ENCODE peak calls at places on chromosomes 6 and 20, in eight cellular contexts. J, Y, V, N, M, W, A and C are unnamed samples.

GRCh38 chr6:27591660-27592059 is 118.8 kb upstream of the ZNF184 start:
- DNase-seq in V (peak), J (peak), A (peak), N (peak), Y (no peak), W (no peak), M (peak), C (peak)

GRCh38 chr6:166453651-166454050 is 70.9 kb upstream of the MPC1 start:
- DNase-seq in N (no peak), Y (no peak), W (no peak), A (no peak), J (no peak), M (no peak), V (no peak), C (no peak)

GRCh38 chr6:89970609-89971337 is 76.5 kb downstream of the GJA10 start:
- DNase-seq in V (peak), M (peak), W (peak), J (peak), Y (peak), A (peak), N (peak), C (peak)

GRCh38 chr6:6851059-6851658 is 256.6 kb upstream of the RREB1 start:
- DNase-seq in Y (peak), J (peak), A (peak), W (peak), M (peak), V (no peak), N (peak), C (peak)

GRCh38 chr20:10634190-10634589 is 39.6 kb downstream of the JAG1 start:
- DNase-seq in Y (no peak), M (no peak), V (no peak), W (no peak), N (no peak), A (no peak), J (no peak), C (no peak)

GRCh38 chr6:16331328-16332174 is 93.2 kb downstream of the GMPR start:
- DNase-seq in W (peak), V (peak), N (peak), A (peak), J (peak), M (peak), Y (peak), C (peak)

GRCh38 chr20:62799036-62799435 is 2.8 kb downstream of the MRGBP start:
- DNase-seq in W (no peak), M (no peak), Y (no peak), J (no peak), N (no peak), V (no peak), A (no peak), C (no peak)

GRCh38 chr6:135167617-135168016 is 13.5 kb upstream of the MYB start:
- DNase-seq in W (no peak), J (no peak), Y (no peak), M (no peak), A (no peak), N (no peak), V (peak), C (no peak)

GRCh38 chr6:161272600-161273355 is 1.1 kb downstream of the AGPAT4 start:
- DNase-seq in J (peak), M (peak), N (peak), W (no peak), A (peak), V (peak), Y (no peak), C (peak)

GRCh38 chr20:19176483-19176882 is 36.0 kb upstream of the SLC24A3 start:
- DNase-seq in V (no peak), N (no peak), Y (no peak), M (no peak), A (no peak), W (no peak), J (no peak), C (no peak)

GRCh38 chr6:134724653-134725340 is 225.1 kb downstream of the ALDH8A1 start:
- DNase-seq in V (no peak), M (peak), W (no peak), Y (no peak), A (peak), J (peak), N (peak), C (no peak)

GRCh38 chr6:112348891-112349736 is 2.0 kb downstream of the RFPL4B start:
- DNase-seq in V (no peak), W (no peak), J (no peak), M (no peak), A (no peak), Y (no peak), N (no peak), C (no peak)

GRCh38 chr6:37919417-37920157 is 100.1 kb downstream of the ZFAND3 start:
- DNase-seq in Y (no peak), V (no peak), J (peak), M (peak), N (peak), A (peak), W (no peak), C (peak)

GRCh38 chr20:7416382-7416781 is 523.9 kb downstream of the HAO1 start:
- DNase-seq in W (no peak), Y (no peak), A (no peak), M (no peak), N (no peak), V (no peak), J (no peak), C (no peak)

GRCh38 chr20:52805892-52806291 is 166.3 kb upstream of the TSHZ2 start:
- DNase-seq in M (no peak), W (no peak), A (no peak), Y (no peak), V (no peak), N (no peak), J (no peak), C (no peak)

GRCh38 chr20:19757487-19757972 is 528 bp upstream of the RIN2 start:
- DNase-seq in A (peak), N (peak), M (peak), W (peak), Y (peak), V (peak), J (peak), C (peak)

GRCh38 chr20:43968341-43968740 is 53.7 kb downstream of the TOX2 start:
- DNase-seq in V (peak), N (no peak), Y (no peak), M (no peak), J (no peak), W (no peak), A (no peak), C (no peak)

DNA sequence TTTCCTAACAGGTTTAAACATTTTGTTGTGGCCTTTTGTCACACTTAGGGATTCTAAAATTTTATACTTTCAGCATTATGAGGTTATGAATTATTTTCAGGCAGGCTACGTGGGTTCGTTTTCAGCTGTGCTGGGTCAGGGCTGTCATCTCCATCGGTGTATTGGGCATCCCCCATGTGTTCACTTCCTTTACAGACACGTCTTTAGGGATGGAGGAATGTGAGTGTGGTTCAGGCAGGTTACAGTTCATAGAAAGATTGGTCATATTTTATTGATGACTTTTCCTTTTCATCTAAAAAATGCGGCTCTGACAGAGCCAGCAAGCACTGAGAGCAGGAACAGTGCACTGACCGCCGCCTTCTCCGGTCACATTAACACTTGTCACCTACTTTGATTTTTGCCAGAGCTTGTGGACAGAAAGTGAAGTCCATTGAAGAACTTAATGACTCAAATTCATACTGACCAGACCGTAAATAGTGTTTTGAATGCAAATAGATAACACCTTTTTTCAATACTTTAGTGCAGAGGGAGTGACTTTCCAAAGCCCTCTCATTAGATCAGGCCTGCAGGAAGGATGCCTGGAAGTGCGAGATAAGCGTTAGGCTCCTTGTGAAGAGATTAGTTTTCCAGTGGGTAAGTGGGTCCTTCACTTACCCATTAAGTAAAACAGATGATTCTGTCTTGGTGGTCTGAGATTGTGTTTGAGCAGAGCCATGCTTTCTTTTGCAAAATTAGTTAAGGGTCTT is 113.1 kb downstream of the TIAM2 start:
- DNase-seq in N (peak), A (no peak), V (no peak), J (peak), Y (no peak), W (no peak), M (no peak), C (no peak)
- H3K4me3 ChIP-seq in N (no peak), A (no peak), V (no peak), J (no peak), Y (no peak), W (no peak), M (no peak), C (no peak)

GRCh38 chr6:35498407-35499045 is 1.6 kb upstream of the TEAD3 start:
- DNase-seq in N (no peak), J (no peak), W (no peak), Y (no peak), A (no peak), V (no peak), M (no peak), C (no peak)
- H3K4me3 ChIP-seq in N (peak), J (peak), W (no peak), Y (no peak), A (peak), V (no peak), M (peak), C (peak)

GRCh38 chr6:109484161-109484560 is 1.1 kb upstream of the ZBTB24 start:
- DNase-seq in A (peak), V (no peak), J (no peak), M (no peak), W (no peak), N (no peak), Y (no peak), C (peak)
- H3K4me3 ChIP-seq in A (no peak), V (no peak), J (no peak), M (no peak), W (no peak), N (no peak), Y (no peak), C (no peak)

GRCh38 chr6:18413320-18413830 is 26.2 kb downstream of the RNF144B start:
- DNase-seq in M (no peak), N (no peak), A (no peak), J (no peak), Y (no peak), W (no peak), V (no peak), C (no peak)
- H3K4me3 ChIP-seq in M (no peak), N (no peak), A (no peak), J (no peak), Y (no peak), W (no peak), V (no peak), C (no peak)

GRCh38 chr6:11994875-11995461 is 17.1 kb upstream of the HIVEP1 start:
- DNase-seq in N (no peak), J (no peak), W (no peak), V (no peak), Y (no peak), M (no peak), A (peak), C (peak)
- H3K4me3 ChIP-seq in N (no peak), J (no peak), W (no peak), V (no peak), Y (no peak), M (no peak), A (no peak), C (no peak)